ENCODE peak calls at places on chromosomes 12 and 14, in seven cellular contexts. M is stimulated activated CD4-positive, alpha-beta T cell treated with anti-CD3 and anti-CD28 coated beads, TNF-alpha, amount 100 ng/mL, for 1 hour; K is astrocyte of the hippocampus; Z is HL-60; A is stimulated activated CD8-positive, alpha-beta memory T cell treated with anti-CD3 and anti-CD28 coated beads, Interleukin-4, amount 100 ng/mL, for 1 hour; V is T-helper 2 cell; J is NCI-H460. W is an unnamed sample.

GRCh38 chr12:58247633-58248032 is 306.3 kb downstream of the ATP23 start:
- DNase-seq in M (no peak), K (no peak), Z (no peak), A (no peak), V (no peak), J (no peak), W (no peak)

GRCh38 chr14:95541932-95542554 is 7.2 kb downstream of the GLRX5 start:
- DNase-seq in M (no peak), K (no peak), Z (no peak), A (no peak), V (no peak), J (no peak), W (no peak)

GRCh38 chr12:49648722-49649032 is 25.3 kb downstream of the PRPF40B start:
- DNase-seq in M (no peak), K (no peak), Z (no peak), A (no peak), V (no peak), J (no peak), W (no peak)

GRCh38 chr12:15323530-15323929 is 1.2 kb downstream of the PTPRO start:
- DNase-seq in M (no peak), K (no peak), Z (no peak), A (no peak), V (no peak), J (no peak), W (no peak)

GRCh38 chr14:58533417-58533816 is 104.3 kb upstream of the DACT1 start:
- DNase-seq in M (no peak), K (no peak), Z (no peak), A (no peak), V (no peak), J (no peak), W (peak; percentile 34)

GRCh38 chr14:34250959-34251358 is 211.1 kb downstream of the SPTSSA start:
- DNase-seq in M (no peak), K (no peak), Z (no peak), A (no peak), V (no peak), J (no peak), W (no peak)

GRCh38 chr12:124008629-124009028 is 35.6 kb downstream of the ZNF664 start:
- DNase-seq in M (no peak), K (no peak), Z (no peak), A (no peak), V (no peak), J (no peak), W (no peak)

GRCh38 chr14:60651936-60652673 is 2.8 kb upstream of the SIX1 start:
- DNase-seq in M (no peak), K (peak; percentile 46), Z (no peak), A (no peak), V (no peak), J (no peak), W (no peak)

GRCh38 chr12:95481888-95482287 is 7.9 kb downstream of the METAP2 start:
- DNase-seq in M (no peak), K (no peak), Z (no peak), A (no peak), V (no peak), J (no peak), W (no peak)

GRCh38 chr12:71639341-71639760 is 24.3 kb downstream of the ZFC3H1 start:
- DNase-seq in M (no peak), K (no peak), Z (no peak), A (no peak), V (no peak), J (no peak), W (peak; percentile 3)

GRCh38 chr14:37642125-37642524 is 46.7 kb downstream of the TTC6 start:
- DNase-seq in M (no peak), K (no peak), Z (no peak), A (no peak), V (no peak), J (no peak), W (no peak)

GRCh38 chr12:57730336-57731067 is 8.0 kb downstream of the AGAP2 start:
- DNase-seq in M (no peak), K (no peak), Z (no peak), A (no peak), V (no peak), J (no peak), W (no peak)

GRCh38 chr12:76878899-76879709 is at the start of gene CSRP2:
- DNase-seq in M (no peak), K (peak; percentile 97), Z (peak; percentile 23), A (no peak), V (peak; percentile 19), J (peak; percentile 77), W (peak; percentile 84)

GRCh38 chr12:104643921-104644669 is 187.3 kb downstream of the CHST11 start:
- DNase-seq in M (no peak), K (no peak), Z (peak; percentile 62), A (no peak), V (no peak), J (no peak), W (no peak)

GRCh38 chr12:131208425-131208824 is 254.7 kb downstream of the ADGRD1 start:
- DNase-seq in M (no peak), K (no peak), Z (no peak), A (no peak), V (no peak), J (no peak), W (no peak)

GRCh38 chr12:111953455-111953854 is 59.5 kb downstream of the TMEM116 start:
- DNase-seq in M (no peak), K (no peak), Z (no peak), A (no peak), V (no peak), J (no peak), W (peak; percentile 68)

GRCh38 chr14:33359288-33359881 is 420.7 kb downstream of the NPAS3 start:
- DNase-seq in M (no peak), K (no peak), Z (no peak), A (no peak), V (no peak), J (no peak), W (peak; percentile 5)

GRCh38 chr12:116039081-116039480 is 238.4 kb downstream of the MED13L start:
- DNase-seq in M (no peak), K (peak; percentile 29), Z (no peak), A (no peak), V (no peak), J (no peak), W (no peak)

GRCh38 chr14:34436960-34437728 is 24.9 kb downstream of the SPTSSA start:
- DNase-seq in M (no peak), K (no peak), Z (no peak), A (no peak), V (no peak), J (no peak), W (peak; percentile 19)

GRCh38 chr14:90924618-90925345 is 108.6 kb upstream of the TTC7B start:
- DNase-seq in M (no peak), K (no peak), Z (no peak), A (no peak), V (no peak), J (no peak), W (peak; percentile 49)

GRCh38 chr12:109695961-109696461 is 17.6 kb upstream of the FAM222A start:
- DNase-seq in M (no peak), K (no peak), Z (no peak), A (no peak), V (no peak), J (no peak), W (peak; percentile 47)

GRCh38 chr12:93514853-93515252 is 47.5 kb downstream of the MRPL42 start:
- DNase-seq in M (no peak), K (peak; percentile 37), Z (no peak), A (no peak), V (no peak), J (no peak), W (peak; percentile 27)

GRCh38 chr14:77052281-77053044 is 24.0 kb upstream of the IRF2BPL start:
- DNase-seq in M (no peak), K (no peak), Z (no peak), A (no peak), V (no peak), J (no peak), W (no peak)

GRCh38 chr12:9647825-9648700 is 21.4 kb upstream of the CLEC2D start:
- DNase-seq in M (peak; percentile 62), K (peak; percentile 87), Z (peak; percentile 79), A (peak; percentile 68), V (peak; percentile 70), J (peak; percentile 30), W (peak; percentile 87)

GRCh38 chr12:22544038-22544979 is at the start of gene C2CD5:
- DNase-seq in M (peak; percentile 87), K (peak; percentile 99), Z (peak; percentile 84), A (peak; percentile 83), V (peak; percentile 71), J (peak; percentile 93), W (peak; percentile 98)

W was measured in fibroblast of villous mesenchyme.